ENCODE peak calls at places on chromosomes 7 and 10, in five cellular contexts. V is stimulated activated CD8-positive, alpha-beta memory T cell treated with anti-CD3 and anti-CD28 coated beads, Interleukin-7, amount 100 ng/mL, for 1 hour; G is MM.1S; K is stimulated activated naive CD8-positive, alpha-beta T cell treated with anti-CD3 and anti-CD28 coated beads, Interleukin-15, Interleukin-2, amounts not matched to agents 100 U/mL and 50 U/mL, for 24 hours; F is psoas muscle. P is an unnamed sample.

GRCh38 chr10:25061125-25061524 is 44.7 kb downstream of the THNSL1 start:
- DNase-seq in V (no peak), G (no peak), K (no peak), F (no peak), P (no peak)

GRCh38 chr10:42934351-42934811 is 142.5 kb upstream of the RET start:
- DNase-seq in V (no peak), G (no peak), K (no peak), F (no peak), P (no peak)

GRCh38 chr10:102300289-102300843 is 55.0 kb downstream of the GBF1 start:
- DNase-seq in V (no peak), G (peak), K (no peak), F (no peak), P (no peak)

GRCh38 chr10:126250527-126251310 is 137.6 kb downstream of the ADAM12 start:
- DNase-seq in V (no peak), G (no peak), K (no peak), F (no peak), P (no peak)

GRCh38 chr7:45171946-45172345 is 14.4 kb downstream of the RAMP3 start:
- DNase-seq in V (no peak), G (no peak), K (no peak), F (no peak), P (no peak)

GRCh38 chr7:85554294-85554877 is 367.5 kb upstream of the SEMA3D start:
- DNase-seq in V (no peak), G (peak), K (no peak), F (no peak), P (no peak)

GRCh38 chr10:122083478-122084025 is 94.6 kb downstream of the TACC2 start:
- DNase-seq in V (no peak), G (no peak), K (no peak), F (no peak), P (no peak)

GRCh38 chr10:111762114-111762513 is 421.5 kb downstream of the GPAM start:
- DNase-seq in V (no peak), G (no peak), K (no peak), F (no peak), P (no peak)

GRCh38 chr10:79239930-79240713 is 107.1 kb upstream of the PPIF start:
- DNase-seq in V (no peak), G (no peak), K (no peak), F (no peak), P (no peak)

GRCh38 chr7:134196439-134196838 is 69.3 kb downstream of the LRGUK start:
- DNase-seq in V (no peak), G (no peak), K (no peak), F (no peak), P (no peak)

GRCh38 chr10:12902135-12902572 is 99.4 kb downstream of the CCDC3 start:
- DNase-seq in V (peak), G (peak), K (peak), F (no peak), P (no peak)

GRCh38 chr10:95847007-95847406 is 60.8 kb upstream of the CC2D2B start:
- DNase-seq in V (no peak), G (no peak), K (no peak), F (no peak), P (no peak)

GRCh38 chr7:48537561-48537960 is 366.3 kb downstream of the ABCA13 start:
- DNase-seq in V (no peak), G (no peak), K (no peak), F (no peak), P (no peak)

GRCh38 chr10:25467861-25468260 is 293.1 kb downstream of the GPR158 start:
- DNase-seq in V (no peak), G (no peak), K (no peak), F (no peak), P (no peak)

GRCh38 chr7:77467453-77467852 is 51.3 kb upstream of the GSAP start:
- DNase-seq in V (no peak), G (no peak), K (no peak), F (peak), P (no peak)

GRCh38 chr7:951881-952547 is 2.5 kb downstream of the ADAP1 start:
- DNase-seq in V (no peak), G (no peak), K (no peak), F (no peak), P (no peak)

GRCh38 chr10:131231323-131231964 is 80.1 kb downstream of the TCERG1L start:
- DNase-seq in V (no peak), G (no peak), K (no peak), F (no peak), P (no peak)

GRCh38 chr7:72466797-72467196 is 54.7 kb upstream of the CALN1 start:
- DNase-seq in V (no peak), G (no peak), K (no peak), F (no peak), P (no peak)

GRCh38 chr7:85457911-85458310 is 271.1 kb upstream of the SEMA3D start:
- DNase-seq in V (no peak), G (no peak), K (no peak), F (no peak), P (no peak)

GRCh38 chr10:16520900-16521299 is 779 bp downstream of the C1QL3 start:
- DNase-seq in V (no peak), G (no peak), K (peak), F (no peak), P (no peak)

GRCh38 chr10:22997102-22997501 is 69.2 kb downstream of the ARMC3 start:
- DNase-seq in V (no peak), G (no peak), K (no peak), F (no peak), P (peak)

GRCh38 chr7:43112088-43112940 is at the start of gene HECW1:
- DNase-seq in V (no peak), G (no peak), K (no peak), F (no peak), P (no peak)

GRCh38 chr10:44253769-44254462 is 131.0 kb downstream of the CXCL12 start:
- DNase-seq in V (no peak), G (no peak), K (no peak), F (peak), P (no peak)

GRCh38 chr10:88848499-88848898 is 3.1 kb downstream of the ANKRD22 start:
- DNase-seq in V (no peak), G (no peak), K (no peak), F (no peak), P (no peak)

GRCh38 chr7:140541513-140542192 is 62.3 kb upstream of the MKRN1 start:
- DNase-seq in V (no peak), G (no peak), K (no peak), F (peak), P (no peak)

GRCh38 chr7:29574659-29575058 is 11.0 kb downstream of the PRR15 start:
- DNase-seq in V (no peak), G (no peak), K (no peak), F (no peak), P (no peak)

GRCh38 chr10:88754272-88754671 is 5.5 kb upstream of the LIPN start:
- DNase-seq in V (no peak), G (no peak), K (no peak), F (no peak), P (no peak)

GRCh38 chr10:14173706-14174594 is 156.8 kb downstream of the FRMD4A start:
- DNase-seq in V (no peak), G (peak), K (peak), F (no peak), P (no peak)

GRCh38 chr7:47314728-47315601 is 266.9 kb downstream of the TNS3 start:
- DNase-seq in V (no peak), G (no peak), K (no peak), F (peak), P (no peak)

GRCh38 chr7:114944742-114945625 is 23.1 kb downstream of the MDFIC start:
- DNase-seq in V (no peak), G (no peak), K (no peak), F (peak), P (peak)

GRCh38 chr7:16271990-16272665 is 149.2 kb downstream of the CRPPA start:
- DNase-seq in V (no peak), G (no peak), K (no peak), F (no peak), P (no peak)

P was measured in hypothalamus.